ENCODE peak calls at places on chromosome 15, in five cellular contexts. K, Q, F, Y and J are unnamed samples.

GRCh38 chr15:58564967-58565366 is 133.2 kb downstream of the LIPC start:
- DNase-seq in K (no peak), F (no peak), Q (no peak), Y (no peak), J (no peak)

GRCh38 chr15:90213123-90213817 is 12.1 kb downstream of the SEMA4B start:
- DNase-seq in K (no peak), Y (no peak), Q (no peak), F (peak; percentile 34), J (no peak)

GRCh38 chr15:66939451-66940023 is 125.9 kb upstream of the SMAD3 start:
- DNase-seq in Y (no peak), Q (no peak), K (no peak), F (no peak), J (no peak)

GRCh38 chr15:72227192-72227586 is 3.8 kb downstream of the PKM start:
- DNase-seq in Q (no peak), K (peak; percentile 47), F (peak; percentile 92), Y (no peak), J (no peak)

GRCh38 chr15:77869021-77869895 is 208.3 kb downstream of the TBC1D2B start:
- DNase-seq in F (peak; percentile 32), Q (no peak), Y (no peak), K (no peak), J (no peak)

GRCh38 chr15:67512933-67513714 is 7.8 kb upstream of the C15orf61 start:
- DNase-seq in Y (no peak), Q (no peak), F (no peak), K (no peak), J (no peak)

GRCh38 chr15:98955980-98956723 is 51.4 kb downstream of the PGPEP1L start:
- DNase-seq in K (no peak), Q (no peak), Y (no peak), F (no peak), J (no peak)

GRCh38 chr15:57184502-57184901 is 191.8 kb upstream of the CGNL1 start:
- DNase-seq in K (no peak), Y (no peak), Q (no peak), F (no peak), J (peak; percentile 49)

GRCh38 chr15:76973362-76973743 is 21.6 kb upstream of the PSTPIP1 start:
- DNase-seq in Y (no peak), F (peak; percentile 35), Q (no peak), K (no peak), J (no peak)

GRCh38 chr15:75981149-75981815 is 30.9 kb downstream of the NRG4 start:
- DNase-seq in Y (no peak), Q (no peak), F (no peak), K (no peak), J (no peak)

GRCh38 chr15:66842710-66843441 is 140.8 kb downstream of the SMAD6 start:
- DNase-seq in Y (no peak), K (peak; percentile 83), F (peak; percentile 57), Q (no peak), J (no peak)

GRCh38 chr15:69478259-69478687 is 25.7 kb downstream of the RPLP1 start:
- DNase-seq in K (peak; percentile 34), Y (no peak), Q (no peak), F (no peak), J (no peak)

GRCh38 chr15:58340176-58340575 is 91.6 kb upstream of the LIPC start:
- DNase-seq in Q (no peak), K (no peak), F (no peak), Y (no peak), J (no peak)

DNA sequence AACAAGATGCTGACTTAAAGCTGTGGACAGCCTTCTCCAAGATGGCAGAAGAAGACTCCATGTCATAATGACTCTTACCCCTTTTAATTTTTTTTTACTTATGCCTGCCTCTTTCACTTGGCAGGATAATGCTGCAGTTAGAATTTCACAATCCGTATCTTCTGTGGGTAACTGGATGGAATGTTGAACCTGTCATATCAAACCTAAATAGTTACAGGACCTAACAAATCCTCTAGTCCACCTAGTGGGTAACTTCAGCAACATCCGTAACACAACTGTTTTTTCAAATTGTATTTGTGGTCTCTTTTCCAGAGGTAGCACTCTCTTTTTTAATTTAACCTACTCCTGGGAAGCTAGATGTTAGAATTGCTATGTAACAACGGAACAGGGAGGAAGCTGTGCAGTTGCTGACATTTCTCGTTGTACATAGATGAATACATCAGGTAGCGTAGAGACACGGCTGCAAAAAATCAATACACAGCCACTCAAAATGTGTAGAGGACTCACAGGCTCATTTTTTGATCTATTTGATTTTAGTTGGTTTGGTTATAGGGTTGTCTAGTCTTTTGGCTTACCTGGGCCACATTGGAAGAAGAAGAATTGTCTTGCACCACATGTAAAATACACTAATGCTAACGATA is 43.9 kb upstream of the TRPM1 start:
- DNase-seq in K (no peak), F (peak; percentile 34), Y (no peak), Q (no peak), J (no peak)
- TF ChIP-seq CTCF in K (no peak), F (no peak), Y (no peak), Q (peak; percentile 22), J (no peak)

DNA sequence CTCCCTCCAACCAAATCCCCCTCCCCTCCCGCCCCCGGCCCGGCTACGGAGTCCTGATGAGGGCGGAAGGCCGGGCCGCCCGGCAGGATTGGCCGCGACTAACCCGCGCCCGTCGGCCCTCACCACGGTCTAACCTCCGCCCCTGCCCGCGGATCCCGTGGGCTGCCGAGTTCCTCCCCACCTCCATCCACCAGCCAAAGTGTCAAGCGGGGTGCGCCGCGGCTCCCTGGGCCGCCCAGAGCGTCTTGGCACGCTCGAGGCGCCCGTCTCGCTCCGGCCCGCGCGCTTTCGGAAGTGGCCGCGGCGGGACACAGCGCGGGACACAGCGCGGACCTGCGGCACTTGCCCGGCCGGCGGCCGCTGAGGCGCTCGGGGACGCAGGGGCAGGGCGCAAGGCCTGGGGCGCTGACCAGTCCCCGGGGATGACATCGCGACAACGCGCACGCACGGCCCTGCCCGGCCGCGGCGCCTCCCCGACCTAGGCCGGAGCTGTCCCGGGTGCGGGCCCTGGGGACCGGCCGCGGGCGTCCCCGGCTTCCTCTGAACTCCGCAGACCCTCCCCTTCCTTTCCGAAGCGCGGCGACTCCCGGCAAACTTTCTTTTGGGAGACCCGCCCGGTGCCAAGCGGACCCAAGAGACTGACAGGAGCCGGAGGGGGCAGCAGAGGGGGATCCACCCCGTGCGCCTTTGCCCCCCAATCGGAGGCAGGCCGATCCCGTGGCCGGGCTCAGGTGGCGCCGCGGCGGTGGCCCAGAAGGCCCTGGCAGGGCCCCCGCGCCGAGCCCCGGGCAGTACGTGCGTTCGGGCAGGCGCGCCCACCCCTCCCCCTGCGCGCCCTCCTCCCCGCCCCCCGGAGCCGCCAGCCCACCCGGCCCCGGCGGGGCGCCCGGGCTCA is 112.8 kb upstream of the ICE2 start:
- DNase-seq in Y (no peak), F (no peak), K (peak; percentile 69), Q (no peak), J (no peak)
- TF ChIP-seq CTCF in Y (no peak), F (peak; percentile 7), K (peak; percentile 19), Q (no peak), J (no peak)

GRCh38 chr15:39181348-39181747 is 399.5 kb upstream of the THBS1 start:
- DNase-seq in K (no peak), F (no peak), Q (no peak), Y (no peak), J (no peak)

GRCh38 chr15:39180494-39180930 is 400.4 kb upstream of the THBS1 start:
- DNase-seq in Y (no peak), Q (peak; percentile 77), K (no peak), F (no peak), J (peak; percentile 75)

GRCh38 chr15:39181901-39182300 is 399.0 kb upstream of the THBS1 start:
- DNase-seq in Q (no peak), Y (no peak), F (no peak), K (no peak), J (no peak)

GRCh38 chr15:39177561-39177960 is 403.3 kb upstream of the THBS1 start:
- DNase-seq in F (peak; percentile 97), Q (no peak), Y (no peak), K (no peak), J (no peak)

GRCh38 chr15:39179980-39180379 is 400.9 kb upstream of the THBS1 start:
- DNase-seq in Q (no peak), Y (no peak), K (no peak), F (no peak), J (no peak)
- TF ChIP-seq CTCF in Q (peak; percentile 13), Y (no peak), K (no peak), F (no peak), J (no peak)

GRCh38 chr15:49058559-49058958 is 12.3 kb upstream of the SECISBP2L start:
- DNase-seq in Q (no peak), Y (no peak), F (no peak), K (no peak), J (no peak)
- TF ChIP-seq CTCF in Q (no peak), Y (no peak), F (no peak), K (no peak), J (no peak)